ENCODE peak calls at places on chromosomes 16 and 17, in five cellular contexts. One of them, this sample, is unnamed.

GRCh38 chr16:85888405-85889331 is 10.3 kb upstream of the IRF8 start:
- DNase-seq in K562: no peak
- DNase-seq in body of pancreas: no peak
- DNase-seq in H9: peak; percentile 8
- DNase-seq in GM23248: peak; percentile 78
- DNase-seq in this sample: peak; percentile 84

GRCh38 chr16:84550096-84550495 is 45.6 kb upstream of the MEAK7 start:
- DNase-seq in body of pancreas: no peak
- DNase-seq in GM23248: peak; percentile 13
- DNase-seq in H9: no peak
- DNase-seq in K562: no peak
- DNase-seq in this sample: no peak

GRCh38 chr16:31718998-31719397 is 154.6 kb upstream of the ZNF267 start:
- DNase-seq in K562: no peak
- DNase-seq in GM23248: no peak
- DNase-seq in H9: no peak
- DNase-seq in body of pancreas: no peak
- DNase-seq in this sample: peak; percentile 29

GRCh38 chr17:77497578-77497934 is 356.8 kb downstream of the SEC14L1 start:
- DNase-seq in H9: no peak
- DNase-seq in K562: no peak
- DNase-seq in body of pancreas: no peak
- DNase-seq in GM23248: no peak
- DNase-seq in this sample: no peak

GRCh38 chr16:85126731-85127662 is 14.7 kb upstream of the CIBAR2 start:
- DNase-seq in H9: no peak
- DNase-seq in K562: peak; percentile 67
- DNase-seq in GM23248: peak; percentile 85
- DNase-seq in body of pancreas: no peak
- DNase-seq in this sample: peak; percentile 42

GRCh38 chr17:35467824-35468223 is 19.3 kb upstream of the SLFN13 start:
- DNase-seq in H9: no peak
- DNase-seq in GM23248: no peak
- DNase-seq in body of pancreas: no peak
- DNase-seq in K562: no peak
- DNase-seq in this sample: no peak

GRCh38 chr17:31488264-31488981 is 96.9 kb downstream of the RAB11FIP4 start:
- DNase-seq in body of pancreas: peak; percentile 66
- DNase-seq in H9: peak; percentile 61
- DNase-seq in GM23248: no peak
- DNase-seq in K562: peak; percentile 26
- DNase-seq in this sample: no peak

GRCh38 chr16:54503011-54503410 is 216.4 kb upstream of the IRX3 start:
- DNase-seq in body of pancreas: no peak
- DNase-seq in K562: no peak
- DNase-seq in GM23248: peak; percentile 60
- DNase-seq in H9: no peak
- DNase-seq in this sample: peak; percentile 94

GRCh38 chr17:68794636-68795503 is 160.3 kb downstream of the ABCA8 start:
- DNase-seq in H9: no peak
- DNase-seq in body of pancreas: no peak
- DNase-seq in K562: no peak
- DNase-seq in GM23248: peak; percentile 71
- DNase-seq in this sample: no peak

GRCh38 chr17:81125573-81126081 is 39.7 kb upstream of the PVALEF start:
- DNase-seq in GM23248: peak; percentile 52
- DNase-seq in body of pancreas: no peak
- DNase-seq in K562: no peak
- DNase-seq in H9: no peak
- DNase-seq in this sample: no peak

GRCh38 chr17:17570207-17570797 is 21.2 kb downstream of the PEMT start:
- DNase-seq in body of pancreas: peak; percentile 75
- DNase-seq in GM23248: peak; percentile 38
- DNase-seq in K562: no peak
- DNase-seq in H9: peak; percentile 70
- DNase-seq in this sample: peak; percentile 34

GRCh38 chr17:78324391-78325075 is 35.3 kb downstream of the SOCS3 start:
- DNase-seq in GM23248: peak; percentile 88
- DNase-seq in body of pancreas: peak; percentile 35
- DNase-seq in K562: no peak
- DNase-seq in H9: peak; percentile 78
- DNase-seq in this sample: no peak

GRCh38 chr17:77814091-77814772 is 144.3 kb upstream of the TNRC6C start:
- DNase-seq in H9: no peak
- DNase-seq in GM23248: no peak
- DNase-seq in body of pancreas: no peak
- DNase-seq in K562: no peak
- DNase-seq in this sample: no peak

GRCh38 chr17:6543079-6544010 is 13.0 kb downstream of the PITPNM3 start:
- DNase-seq in H9: no peak
- DNase-seq in K562: no peak
- DNase-seq in GM23248: no peak
- DNase-seq in body of pancreas: no peak
- DNase-seq in this sample: no peak

GRCh38 chr17:43552229-43552837 is 6.2 kb upstream of the ETV4 start:
- DNase-seq in GM23248: no peak
- DNase-seq in K562: no peak
- DNase-seq in body of pancreas: no peak
- DNase-seq in H9: no peak
- DNase-seq in this sample: peak; percentile 59

GRCh38 chr17:57697891-57698708 is 47.0 kb downstream of the CCDC182 start:
- DNase-seq in GM23248: no peak
- DNase-seq in body of pancreas: no peak
- DNase-seq in H9: no peak
- DNase-seq in K562: no peak
- DNase-seq in this sample: peak; percentile 19

GRCh38 chr17:38747385-38748328 is 479 bp downstream of the PCGF2 start:
- DNase-seq in GM23248: peak; percentile 57
- DNase-seq in H9: no peak
- DNase-seq in K562: peak; percentile 89
- DNase-seq in body of pancreas: no peak
- DNase-seq in this sample: peak; percentile 48

GRCh38 chr16:15507299-15507958 is 73.0 kb downstream of the BMERB1 start:
- DNase-seq in GM23248: peak; percentile 90
- DNase-seq in K562: no peak
- DNase-seq in H9: no peak
- DNase-seq in body of pancreas: no peak
- DNase-seq in this sample: peak; percentile 50

GRCh38 chr17:76736349-76737081 is 616 bp downstream of the SRSF2 start:
- DNase-seq in body of pancreas: peak; percentile 78
- DNase-seq in K562: peak; percentile 75
- DNase-seq in GM23248: peak; percentile 87
- DNase-seq in H9: peak; percentile 62
- DNase-seq in this sample: peak; percentile 85

GRCh38 chr17:29193146-29193545 is 12.9 kb upstream of the MYO18A start:
- DNase-seq in body of pancreas: peak; percentile 2
- DNase-seq in H9: no peak
- DNase-seq in K562: no peak
- DNase-seq in GM23248: no peak
- DNase-seq in this sample: no peak

GRCh38 chr16:56294599-56294998 is 103.3 kb downstream of the GNAO1 start:
- DNase-seq in body of pancreas: no peak
- DNase-seq in K562: no peak
- DNase-seq in H9: no peak
- DNase-seq in GM23248: peak; percentile 77
- DNase-seq in this sample: no peak
- H3K27me3 ChIP-seq in body of pancreas: no peaks in the 10 kb centered on the region
- H3K27me3 ChIP-seq in K562: peaks cover 52% of the 10 kb centered on the region
- H3K27me3 ChIP-seq in H9: no peaks in the 10 kb centered on the region
- H3K27me3 ChIP-seq in GM23248: peaks cover 21% of the 10 kb centered on the region
- H3K27me3 ChIP-seq in this sample: no peaks in the 10 kb centered on the region

DNA sequence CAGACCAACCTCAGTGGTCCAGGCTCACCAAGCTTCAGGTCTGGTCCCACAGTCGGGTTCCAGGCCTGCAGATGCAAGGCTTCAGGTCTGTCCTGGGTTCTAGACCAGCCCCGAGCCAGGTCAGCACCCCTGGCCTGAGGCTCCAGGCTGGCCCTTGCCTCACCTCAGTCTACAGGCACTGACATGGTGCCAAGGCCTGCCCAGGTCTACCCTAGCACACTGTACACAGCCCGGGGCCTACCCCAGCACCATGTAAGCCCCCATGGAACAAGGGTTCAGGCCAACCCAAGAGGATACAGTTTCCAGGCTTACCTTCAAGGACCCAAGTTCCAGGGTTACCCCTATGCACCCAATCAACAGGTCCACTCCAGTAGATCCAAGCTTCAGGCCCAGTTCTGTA is 26.8 kb downstream of the ZFP1 start:
- DNase-seq in H9: no peak
- DNase-seq in body of pancreas: no peak
- DNase-seq in GM23248: no peak
- DNase-seq in K562: no peak
- DNase-seq in this sample: no peak
- H3K9me3 ChIP-seq in H9: peaks cover 32% of the 10 kb centered on the region
- H3K9me3 ChIP-seq in body of pancreas: peaks cover 18% of the 10 kb centered on the region
- H3K9me3 ChIP-seq in GM23248: peaks cover 13% of the 10 kb centered on the region
- H3K9me3 ChIP-seq in K562: peaks cover 20% of the 10 kb centered on the region
- H3K9me3 ChIP-seq in this sample: peaks cover 11% of the 10 kb centered on the region

GRCh38 chr17:74938194-74938950 is 2.7 kb downstream of the OTOP3 start:
- DNase-seq in K562: no peak
- DNase-seq in GM23248: no peak
- DNase-seq in body of pancreas: no peak
- DNase-seq in H9: no peak
- DNase-seq in this sample: no peak

GRCh38 chr17:74943808-74944522 is 8.3 kb downstream of the OTOP3 start:
- DNase-seq in K562: no peak
- DNase-seq in H9: peak; percentile 64
- DNase-seq in GM23248: peak; percentile 25
- DNase-seq in body of pancreas: no peak
- DNase-seq in this sample: no peak

GRCh38 chr17:74937064-74938051 is 1.7 kb downstream of the OTOP3 start:
- DNase-seq in GM23248: no peak
- DNase-seq in body of pancreas: no peak
- DNase-seq in K562: no peak
- DNase-seq in H9: no peak
- DNase-seq in this sample: no peak

GRCh38 chr17:74939534-74939933 is 3.8 kb downstream of the OTOP3 start:
- DNase-seq in K562: no peak
- DNase-seq in GM23248: no peak
- DNase-seq in H9: no peak
- DNase-seq in body of pancreas: no peak
- DNase-seq in this sample: no peak

GRCh38 chr17:74941128-74941725 is 5.5 kb downstream of the OTOP3 start:
- DNase-seq in H9: no peak
- DNase-seq in K562: no peak
- DNase-seq in GM23248: no peak
- DNase-seq in body of pancreas: no peak
- DNase-seq in this sample: no peak
- H3K27me3 ChIP-seq in H9: peaks cover 12% of the 10 kb centered on the region
- H3K27me3 ChIP-seq in K562: peaks cover 57% of the 10 kb centered on the region
- H3K27me3 ChIP-seq in GM23248: peaks cover 56% of the 10 kb centered on the region
- H3K27me3 ChIP-seq in body of pancreas: no peaks in the 10 kb centered on the region
- H3K27me3 ChIP-seq in this sample: peaks cover 90% of the 10 kb centered on the region

DNA sequence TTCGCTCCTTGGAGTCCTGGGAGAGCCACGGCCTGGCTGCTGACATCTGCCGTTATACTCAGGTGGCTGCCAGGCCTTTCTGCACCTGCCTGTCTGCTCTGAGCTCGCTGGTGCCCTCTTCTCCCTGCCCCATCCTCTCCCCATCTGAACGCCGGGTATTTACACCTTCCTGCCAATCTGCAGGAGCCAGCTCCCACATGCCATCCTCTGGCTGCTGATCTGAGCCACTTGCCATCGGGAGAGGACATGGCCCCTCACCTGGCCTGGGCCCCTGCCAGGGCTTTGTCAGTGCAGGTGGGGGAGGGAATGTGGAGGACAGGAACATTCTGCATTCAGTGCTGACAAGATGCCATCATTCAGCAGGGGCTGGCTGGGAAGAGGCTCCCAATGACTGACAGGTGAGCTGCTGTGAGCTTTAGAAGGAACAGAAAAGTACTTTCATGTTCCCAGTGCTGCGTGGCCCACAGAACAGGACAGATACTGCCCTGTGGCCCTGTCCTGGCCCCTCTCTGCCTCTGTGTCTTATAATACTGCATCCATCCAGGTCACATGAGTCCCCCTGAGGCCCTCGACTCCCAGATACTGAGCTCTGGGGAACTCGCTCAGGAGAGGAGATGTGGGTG is 96.3 kb upstream of the ZNF469 start:
- DNase-seq in body of pancreas: no peak
- DNase-seq in H9: no peak
- DNase-seq in K562: no peak
- DNase-seq in GM23248: no peak
- DNase-seq in this sample: no peak
- H3K9me3 ChIP-seq in body of pancreas: peaks cover 4% of the 10 kb centered on the region
- H3K9me3 ChIP-seq in H9: peaks cover 34% of the 10 kb centered on the region
- H3K9me3 ChIP-seq in K562: no peaks in the 10 kb centered on the region
- H3K9me3 ChIP-seq in GM23248: no peaks in the 10 kb centered on the region
- H3K9me3 ChIP-seq in this sample: no peaks in the 10 kb centered on the region

DNA sequence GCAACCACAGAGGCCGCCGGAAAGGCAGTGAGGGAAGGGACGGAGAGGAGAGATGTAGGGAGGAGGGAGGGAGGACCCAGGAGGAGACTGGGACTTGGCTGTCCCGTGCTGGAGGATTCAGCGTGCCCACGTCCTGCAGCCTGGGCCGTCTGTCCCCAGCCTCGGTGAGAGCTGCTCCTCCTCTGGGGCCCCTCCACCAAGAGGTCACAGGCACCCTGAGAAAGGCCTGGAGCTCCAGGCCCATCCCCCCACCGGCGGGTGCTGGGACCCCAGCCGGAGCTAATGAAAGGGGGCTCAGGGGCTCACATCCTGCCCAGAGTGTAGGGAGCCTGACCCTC is 22.0 kb downstream of the TPSD1 start:
- DNase-seq in body of pancreas: no peak
- DNase-seq in GM23248: no peak
- DNase-seq in H9: no peak
- DNase-seq in K562: no peak
- DNase-seq in this sample: no peak
- H3K27me3 ChIP-seq in body of pancreas: no peaks in the 10 kb centered on the region
- H3K27me3 ChIP-seq in GM23248: peaks cover 4% of the 10 kb centered on the region
- H3K27me3 ChIP-seq in H9: no peaks in the 10 kb centered on the region
- H3K27me3 ChIP-seq in K562: peaks cover 58% of the 10 kb centered on the region
- H3K27me3 ChIP-seq in this sample: peaks cover 3% of the 10 kb centered on the region

DNA sequence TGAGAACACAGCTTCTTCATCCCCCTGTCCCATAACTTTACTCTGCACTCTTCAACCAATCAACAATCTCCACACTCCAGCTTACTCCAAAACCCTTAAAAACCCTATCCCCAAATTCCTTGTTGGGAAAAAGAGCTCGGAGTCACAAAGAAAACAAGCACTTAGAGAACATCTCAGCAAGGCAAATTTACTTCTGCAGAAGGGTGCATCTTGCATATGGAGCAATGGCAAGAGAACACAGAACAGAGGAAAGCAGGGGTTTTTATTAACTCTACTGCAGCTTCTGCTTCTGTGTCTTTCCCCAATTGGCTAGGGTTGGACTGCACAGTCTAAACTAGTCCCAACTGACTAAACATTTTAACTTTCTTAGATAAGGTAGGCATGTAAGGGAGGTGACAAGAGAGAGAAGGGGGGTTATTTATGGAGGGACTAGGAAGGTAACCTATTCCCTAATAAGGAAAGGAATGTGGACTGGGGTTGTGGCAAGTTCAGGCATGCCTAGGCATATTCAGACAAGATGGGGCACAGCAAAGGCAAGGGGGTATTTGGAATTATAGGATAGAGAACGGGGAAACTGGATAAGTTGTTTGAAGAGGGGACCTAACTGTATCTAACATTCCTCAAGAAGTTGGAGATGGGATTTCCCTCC is 125.5 kb downstream of the CACNG3 start:
- DNase-seq in H9: peak; percentile 40
- DNase-seq in body of pancreas: no peak
- DNase-seq in K562: no peak
- DNase-seq in GM23248: no peak
- DNase-seq in this sample: no peak
- H3K9me3 ChIP-seq in H9: peaks cover 16% of the 10 kb centered on the region
- H3K9me3 ChIP-seq in body of pancreas: no peaks in the 10 kb centered on the region
- H3K9me3 ChIP-seq in K562: no peaks in the 10 kb centered on the region
- H3K9me3 ChIP-seq in GM23248: no peaks in the 10 kb centered on the region
- H3K9me3 ChIP-seq in this sample: no peaks in the 10 kb centered on the region

This sample was measured in cardiac muscle cell.